ENCODE peak calls at places on chromosomes 2 and 18, in nine cellular contexts. F is breast epithelium, C is OCI-LY7, O is prostate gland, W is heart right ventricle, P is osteoblast, H is lung, L is left ventricle myocardium inferior, E is colonic mucosa. V is an unnamed sample.

GRCh38 chr18:24657461-24657860 is 197.0 kb downstream of the HRH4 start:
- DNase-seq in F (no peak), C (no peak), O (no peak), W (peak; percentile 18), P (peak; percentile 37), H (no peak), L (peak; percentile 22), E (no peak), V (no peak)

GRCh38 chr18:47160256-47160655 is 10.0 kb upstream of the HDHD2 start:
- DNase-seq in F (no peak), C (no peak), O (no peak), W (no peak), P (no peak), H (no peak), L (no peak), E (no peak), V (no peak)

GRCh38 chr2:27194538-27195354 is 17.1 kb upstream of the ATRAID start:
- DNase-seq in F (no peak), C (no peak), O (no peak), W (no peak), P (peak; percentile 48), H (no peak), L (no peak), E (no peak), V (no peak)

GRCh38 chr2:18891598-18892345 is 302.4 kb upstream of the NT5C1B start:
- DNase-seq in F (no peak), C (no peak), O (no peak), W (no peak), P (no peak), H (no peak), L (no peak), E (no peak), V (no peak)

GRCh38 chr18:54672846-54673475 is 81.9 kb downstream of the DYNAP start:
- DNase-seq in F (no peak), C (no peak), O (no peak), W (no peak), P (no peak), H (no peak), L (no peak), E (peak; percentile 62), V (no peak)

GRCh38 chr2:12173271-12173942 is 427.0 kb downstream of the LPIN1 start:
- DNase-seq in F (no peak), C (no peak), O (no peak), W (no peak), P (no peak), H (no peak), L (no peak), E (no peak), V (no peak)

GRCh38 chr2:205660521-205661124 is 21.7 kb upstream of the NRP2 start:
- DNase-seq in F (no peak), C (no peak), O (peak; percentile 28), W (no peak), P (peak; percentile 83), H (no peak), L (no peak), E (no peak), V (no peak)

GRCh38 chr2:47512581-47513083 is 109.7 kb downstream of the MSH2 start:
- DNase-seq in F (no peak), C (no peak), O (no peak), W (no peak), P (no peak), H (no peak), L (no peak), E (no peak), V (no peak)

GRCh38 chr18:78896111-78896510 is 83.5 kb upstream of the SALL3 start:
- DNase-seq in F (no peak), C (no peak), O (no peak), W (no peak), P (no peak), H (peak; percentile 19), L (no peak), E (no peak), V (no peak)

DNA sequence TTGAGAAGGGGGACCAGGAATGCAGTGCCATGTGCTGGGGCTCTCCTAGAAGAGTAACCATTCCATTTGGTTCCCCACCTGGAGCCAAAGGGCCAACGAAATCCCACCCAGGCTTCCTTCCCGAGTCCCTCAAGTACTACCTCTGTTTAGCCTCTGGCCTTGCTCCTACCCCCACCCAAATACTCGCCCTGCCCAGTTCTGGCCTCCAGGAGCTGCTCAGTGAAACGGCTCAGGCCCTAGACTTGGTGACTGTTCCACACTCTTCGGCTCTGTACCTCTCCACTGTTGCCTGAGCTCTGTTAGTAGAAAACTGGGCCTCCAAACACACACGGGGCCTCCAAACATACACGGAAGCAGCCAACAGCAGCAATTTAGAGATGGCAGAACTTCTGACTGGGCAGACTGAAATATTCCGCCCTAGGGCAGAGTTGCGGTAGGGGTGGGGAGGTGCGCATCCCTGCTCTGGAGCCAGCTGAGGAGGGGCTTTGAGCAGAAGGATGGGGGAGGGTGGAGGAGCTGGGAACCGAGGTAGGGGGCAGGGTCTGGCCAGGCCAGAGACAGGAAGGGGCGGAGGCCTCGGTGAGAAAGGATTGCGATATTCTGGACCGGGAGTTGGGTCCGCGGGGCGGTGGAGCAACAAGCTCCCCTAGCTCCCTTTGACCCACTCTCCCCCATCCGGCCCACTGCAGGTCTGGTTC is 4.3 kb downstream of the OTX1 start:
- DNase-seq in F (no peak), C (no peak), O (no peak), W (no peak), P (peak; percentile 60), H (no peak), L (no peak), E (no peak), V (no peak)
- H3K9me3 ChIP-seq in F (no peaks in the 10 kb centered on the region), C (no peaks in the 10 kb centered on the region), O (no peaks in the 10 kb centered on the region), W (no peaks in the 10 kb centered on the region), P (no peaks in the 10 kb centered on the region), H (no peaks in the 10 kb centered on the region), L (no peaks in the 10 kb centered on the region), E (no peaks in the 10 kb centered on the region), V (no peaks in the 10 kb centered on the region)

GRCh38 chr2:174172802-174173355 is 75.5 kb downstream of the OLA1 start:
- DNase-seq in F (no peak), C (peak; percentile 10), O (no peak), W (no peak), P (no peak), H (no peak), L (no peak), E (no peak), V (no peak)

GRCh38 chr2:174174741-174175140 is 73.6 kb downstream of the OLA1 start:
- DNase-seq in F (no peak), C (no peak), O (no peak), W (no peak), P (no peak), H (no peak), L (no peak), E (no peak), V (no peak)

GRCh38 chr2:174171686-174172445 is 76.5 kb downstream of the OLA1 start:
- DNase-seq in F (no peak), C (no peak), O (no peak), W (no peak), P (no peak), H (no peak), L (no peak), E (no peak), V (no peak)

GRCh38 chr2:174166261-174166660 is 82.1 kb downstream of the OLA1 start:
- DNase-seq in F (no peak), C (no peak), O (no peak), W (no peak), P (no peak), H (no peak), L (no peak), E (no peak), V (no peak)

DNA sequence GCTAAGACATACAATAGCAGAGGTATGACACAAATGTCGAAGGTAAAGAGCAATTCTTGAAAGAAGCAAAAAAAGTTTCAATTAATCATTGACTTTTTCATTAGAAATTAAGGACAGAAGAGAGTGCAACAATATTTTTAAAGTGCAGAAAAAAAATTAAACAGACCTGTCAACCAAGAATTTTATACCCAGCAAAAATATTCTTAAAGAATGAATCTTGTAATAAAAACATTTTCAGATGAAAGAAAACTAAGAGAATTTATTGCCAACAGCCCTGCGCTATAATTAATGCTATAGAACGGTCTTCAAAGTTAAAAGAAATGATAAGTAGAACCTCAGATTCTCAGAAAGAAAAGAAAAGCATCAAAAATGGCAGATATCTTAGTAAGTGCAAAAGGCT is 79.0 kb downstream of the OLA1 start:
- DNase-seq in F (no peak), C (peak; percentile 4), O (no peak), W (no peak), P (no peak), H (no peak), L (no peak), E (no peak), V (no peak)
- H3K9me3 ChIP-seq in F (peaks cover 33% of the 10 kb centered on the region), C (peaks cover 39% of the 10 kb centered on the region), O (no peaks in the 10 kb centered on the region), W (peaks cover 26% of the 10 kb centered on the region), P (no peaks in the 10 kb centered on the region), H (no peaks in the 10 kb centered on the region), L (peaks cover 63% of the 10 kb centered on the region), E (no peaks in the 10 kb centered on the region), V (peaks cover 4% of the 10 kb centered on the region)

GRCh38 chr2:150911766-150912280 is 349.8 kb downstream of the RBM43 start:
- DNase-seq in F (no peak), C (no peak), O (peak; percentile 11), W (peak; percentile 18), P (peak; percentile 17), H (peak; percentile 53), L (peak; percentile 35), E (peak; percentile 37), V (no peak)

GRCh38 chr2:150907466-150907865 is 354.2 kb downstream of the RBM43 start:
- DNase-seq in F (no peak), C (no peak), O (no peak), W (no peak), P (no peak), H (no peak), L (no peak), E (no peak), V (no peak)

GRCh38 chr2:150903461-150903860 is 358.2 kb downstream of the RBM43 start:
- DNase-seq in F (no peak), C (no peak), O (no peak), W (no peak), P (no peak), H (no peak), L (no peak), E (no peak), V (no peak)

GRCh38 chr2:150909613-150910012 is 352.1 kb downstream of the RBM43 start:
- DNase-seq in F (no peak), C (no peak), O (no peak), W (no peak), P (no peak), H (no peak), L (no peak), E (no peak), V (no peak)

DNA sequence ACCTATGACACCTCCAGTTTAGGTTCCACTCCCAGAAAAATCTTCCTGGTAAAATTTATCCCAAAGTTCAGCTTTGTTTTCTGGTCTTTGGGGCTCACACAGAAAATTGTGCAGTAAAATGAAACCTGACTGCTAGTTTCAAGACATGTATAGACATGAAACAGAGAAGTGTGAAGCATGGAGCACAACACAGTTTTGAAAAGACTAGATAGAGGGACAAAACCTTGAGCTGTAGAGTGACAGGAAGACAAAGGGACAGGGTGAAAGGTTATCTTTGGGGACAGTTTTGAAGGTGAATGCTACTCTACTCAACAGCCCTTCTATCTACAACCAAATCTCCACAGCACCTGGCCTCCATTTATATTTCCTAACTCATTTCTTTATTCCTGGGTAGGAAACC is 352.6 kb downstream of the RBM43 start:
- DNase-seq in F (no peak), C (no peak), O (no peak), W (no peak), P (no peak), H (no peak), L (no peak), E (no peak), V (no peak)
- H3K9me3 ChIP-seq in F (no peaks in the 10 kb centered on the region), C (no peaks in the 10 kb centered on the region), O (no peaks in the 10 kb centered on the region), W (no peaks in the 10 kb centered on the region), P (no peaks in the 10 kb centered on the region), H (no peaks in the 10 kb centered on the region), L (peaks cover 7% of the 10 kb centered on the region), E (no peaks in the 10 kb centered on the region), V (no peaks in the 10 kb centered on the region)

GRCh38 chr2:3005859-3006258 is 371.8 kb downstream of the EIPR1 start:
- DNase-seq in F (no peak), C (no peak), O (no peak), W (no peak), P (no peak), H (no peak), L (no peak), E (no peak), V (no peak)
- H3K9me3 ChIP-seq in F (no peaks in the 10 kb centered on the region), C (no peaks in the 10 kb centered on the region), O (no peaks in the 10 kb centered on the region), W (no peaks in the 10 kb centered on the region), P (no peaks in the 10 kb centered on the region), H (no peaks in the 10 kb centered on the region), L (no peaks in the 10 kb centered on the region), E (no peaks in the 10 kb centered on the region), V (no peaks in the 10 kb centered on the region)

V was measured in T-helper 17 cell.